ENCODE peak calls at places on chromosomes 13 and 19, in five cellular contexts. M, J, L, K and V are unnamed samples.
A peak's percentile ranks its signal among the peaks of the same experiment; 100 is the strongest.

GRCh38 chr19:35144600-35145436 is 1.8 kb downstream of the FXYD7 start:
- DNase-seq in L (no peak), K (peak; percentile 71), M (no peak), J (peak; percentile 61), V (peak; percentile 21)

GRCh38 chr13:25171517-25172302 is at the start of gene AMER2:
- DNase-seq in L (peak; percentile 14), K (no peak), J (no peak), M (peak; percentile 17), V (no peak)

GRCh38 chr19:18280247-18281081 is 958 bp downstream of the JUND start:
- DNase-seq in L (peak; percentile 81), M (peak; percentile 86), K (peak; percentile 66), J (peak; percentile 44), V (peak; percentile 80)

GRCh38 chr19:10678813-10679212 is 22.4 kb upstream of the QTRT1 start:
- DNase-seq in M (no peak), K (no peak), L (no peak), J (no peak), V (no peak)

GRCh38 chr19:35959968-35960320 is 23.8 kb downstream of the LRFN3 start:
- DNase-seq in L (no peak), M (no peak), J (no peak), K (no peak), V (no peak)

GRCh38 chr13:71218960-71219359 is 648.0 kb downstream of the DACH1 start:
- DNase-seq in K (no peak), M (no peak), J (peak; percentile 10), L (no peak), V (no peak)

GRCh38 chr13:42899266-42899665 is 92.8 kb downstream of the EPSTI1 start:
- DNase-seq in K (no peak), M (no peak), J (no peak), L (no peak), V (no peak)

GRCh38 chr19:38852231-38853044 is 2.7 kb upstream of the HNRNPL start:
- DNase-seq in L (peak; percentile 70), J (peak; percentile 84), K (peak; percentile 44), M (peak; percentile 81), V (peak; percentile 70)

GRCh38 chr13:108895220-108895704 is 265.9 kb downstream of the MYO16 start:
- DNase-seq in M (no peak), L (no peak), K (peak; percentile 11), J (peak; percentile 83), V (no peak)

GRCh38 chr19:38216785-38217746 is 7.0 kb downstream of the DPF1 start:
- DNase-seq in K (no peak), J (no peak), L (no peak), M (no peak), V (no peak)

GRCh38 chr19:51272183-51272817 is 21.4 kb downstream of the SIGLECL1 start:
- DNase-seq in L (no peak), M (peak; percentile 32), J (no peak), K (peak; percentile 45), V (no peak)

GRCh38 chr19:38713227-38713649 is 31.0 kb downstream of the CAPN12 start:
- DNase-seq in J (no peak), K (no peak), M (no peak), L (no peak), V (no peak)

GRCh38 chr13:40272776-40273139 is 393.7 kb downstream of the FOXO1 start:
- DNase-seq in K (peak; percentile 29), J (peak; percentile 71), M (no peak), L (no peak), V (no peak)

GRCh38 chr19:35268546-35269424 is at the start of gene USF2:
- DNase-seq in K (peak; percentile 42), M (peak; percentile 80), L (peak; percentile 75), J (no peak), V (peak; percentile 68)

GRCh38 chr19:30722236-30722635 is 350.1 kb downstream of the ZNF536 start:
- DNase-seq in L (no peak), M (no peak), J (no peak), K (no peak), V (no peak)

GRCh38 chr13:99855516-99855915 is 116.1 kb downstream of the ZIC5 start:
- DNase-seq in J (no peak), L (no peak), K (no peak), M (no peak), V (no peak)

GRCh38 chr19:24040621-24041020 is 46.4 kb upstream of the ZNF254 start:
- DNase-seq in L (no peak), M (no peak), J (no peak), K (no peak), V (no peak)

GRCh38 chr13:32951580-32951979 is 64.6 kb upstream of the KL start:
- DNase-seq in L (no peak), K (no peak), J (no peak), M (no peak), V (no peak)

GRCh38 chr13:109844396-109844795 is 58.0 kb upstream of the IRS2 start:
- DNase-seq in M (no peak), L (no peak), K (no peak), J (peak; percentile 77), V (no peak)

GRCh38 chr19:48064509-48064908 is 20.6 kb upstream of the CABP5 start:
- DNase-seq in L (no peak), J (no peak), M (no peak), K (no peak), V (no peak)

GRCh38 chr13:34623331-34623730 is 318.7 kb upstream of the NBEA start:
- DNase-seq in K (no peak), J (no peak), L (no peak), M (no peak), V (no peak)

GRCh38 chr19:38647966-38648788 is 728 bp downstream of the ACTN4 start:
- DNase-seq in M (no peak), J (no peak), L (no peak), K (no peak), V (no peak)

GRCh38 chr13:41054212-41054877 is 7.0 kb upstream of the WBP4 start:
- DNase-seq in M (peak; percentile 41), L (no peak), J (peak; percentile 56), K (peak; percentile 27), V (peak; percentile 12)

GRCh38 chr13:97121894-97122293 is 100.2 kb upstream of the MBNL2 start:
- DNase-seq in L (no peak), J (peak; percentile 51), K (no peak), M (no peak), V (no peak)

GRCh38 chr13:75896271-75896670 is 260.1 kb downstream of the LMO7 start:
- DNase-seq in K (no peak), L (no peak), J (peak; percentile 14), M (no peak), V (no peak)

GRCh38 chr13:100808330-100808729 is 133.7 kb upstream of the TMTC4 start:
- DNase-seq in M (no peak), L (no peak), J (no peak), K (no peak), V (no peak)

GRCh38 chr13:33260168-33261098 is 25.1 kb downstream of the STARD13 start:
- DNase-seq in L (no peak), M (no peak), K (no peak), J (no peak), V (no peak)

GRCh38 chr19:6233827-6234511 is 45.8 kb downstream of the MLLT1 start:
- DNase-seq in L (no peak), M (no peak), K (no peak), J (no peak), V (no peak)

GRCh38 chr13:98500963-98501421 is 75.9 kb downstream of the STK24 start:
- DNase-seq in M (no peak), L (no peak), K (no peak), J (no peak), V (no peak)

GRCh38 chr19:41089955-41090354 is 1.7 kb downstream of the CYP2A13 start:
- DNase-seq in J (no peak), L (peak; percentile 2), M (no peak), K (no peak), V (no peak)

GRCh38 chr19:47231215-47232054 is 436 bp upstream of the BBC3 start:
- DNase-seq in L (peak; percentile 93), M (peak; percentile 96), J (peak; percentile 37), K (peak; percentile 62), V (peak; percentile 90)